ENCODE peak calls at places on chromosomes 1 and 21, in seven cellular contexts. I is naive thymus-derived CD8-positive, alpha-beta T cell; E is GM12878; X is right cardiac atrium; Z is A549; G is foreskin keratinocyte; K is lung. Y is an unnamed sample.

GRCh38 chr1:76287917-76288316 is 213.4 kb downstream of the ST6GALNAC3 start:
- ATAC-seq in K (no peak), I (no peak), Z (no peak), G (no peak), E (peak; percentile 28), X (no peak), Y (no peak)

GRCh38 chr1:239703067-239703466 is 316.7 kb downstream of the CHRM3 start:
- ATAC-seq in I (no peak), Z (no peak), K (no peak), X (no peak), G (no peak), E (no peak), Y (no peak)

GRCh38 chr1:98110674-98111073 is 189.8 kb upstream of the DPYD start:
- ATAC-seq in I (no peak), E (no peak), K (no peak), Z (peak; percentile 75), G (peak; percentile 15), X (no peak), Y (peak; percentile 63)

GRCh38 chr1:8351693-8352470 is 34.0 kb downstream of the SLC45A1 start:
- ATAC-seq in X (peak; percentile 2), G (peak; percentile 67), I (no peak), Z (peak; percentile 66), K (no peak), E (peak; percentile 40), Y (peak; percentile 52)

GRCh38 chr1:179816196-179816960 is 61.2 kb downstream of the TOR1AIP2 start:
- ATAC-seq in X (peak; percentile 52), E (no peak), G (no peak), I (no peak), K (no peak), Z (no peak), Y (no peak)

GRCh38 chr1:175356727-175357126 is 164.2 kb upstream of the KIAA0040 start:
- ATAC-seq in Z (no peak), I (no peak), E (no peak), G (no peak), X (no peak), K (no peak), Y (no peak)

GRCh38 chr1:30974536-30974935 is 66.0 kb upstream of the SDC3 start:
- ATAC-seq in K (no peak), X (no peak), G (no peak), E (no peak), Z (no peak), I (no peak), Y (no peak)

GRCh38 chr1:171919891-171920887 is 78.9 kb downstream of the DNM3 start:
- ATAC-seq in E (no peak), Z (no peak), K (no peak), X (no peak), I (no peak), G (no peak), Y (no peak)

GRCh38 chr1:203328714-203329122 is 22.2 kb downstream of the FMOD start:
- ATAC-seq in X (no peak), K (no peak), I (no peak), G (no peak), E (no peak), Z (no peak), Y (no peak)

GRCh38 chr1:206967096-206967851 is 3.0 kb downstream of the FCAMR start:
- ATAC-seq in K (peak; percentile 60), G (no peak), E (peak; percentile 72), I (peak; percentile 23), Z (no peak), X (no peak), Y (no peak)

GRCh38 chr1:61770131-61770530 is 27.9 kb downstream of the PATJ start:
- ATAC-seq in X (no peak), Z (no peak), I (no peak), K (no peak), E (no peak), G (no peak), Y (no peak)

GRCh38 chr21:35249636-35250035 is 200.5 kb upstream of the RUNX1 start:
- ATAC-seq in Z (no peak), I (no peak), K (no peak), G (peak; percentile 43), X (no peak), E (no peak), Y (no peak)

GRCh38 chr1:183812686-183813569 is 8.0 kb downstream of the RGL1 start:
- ATAC-seq in E (no peak), K (no peak), Z (peak; percentile 57), X (peak; percentile 20), G (peak; percentile 68), I (no peak), Y (peak; percentile 91)

GRCh38 chr1:33050221-33051076 is 13.8 kb upstream of the AK2 start:
- ATAC-seq in E (no peak), K (no peak), X (no peak), Z (peak; percentile 79), G (peak; percentile 94), I (no peak), Y (peak; percentile 54)

GRCh38 chr1:37739222-37739621 is 25.7 kb downstream of the EPHA10 start:
- ATAC-seq in I (no peak), K (peak; percentile 41), X (no peak), Z (no peak), G (peak; percentile 97), E (peak; percentile 35), Y (no peak)

GRCh38 chr1:34013958-34014737 is 150.3 kb downstream of the HMGB4 start:
- ATAC-seq in G (no peak), E (peak; percentile 60), I (no peak), Z (peak; percentile 62), X (peak; percentile 58), K (peak; percentile 30), Y (no peak)

GRCh38 chr1:117820694-117821381 is 108.6 kb downstream of the GDAP2 start:
- ATAC-seq in K (no peak), Z (no peak), X (peak; percentile 11), I (no peak), G (no peak), E (no peak), Y (peak; percentile 56)

GRCh38 chr1:156767879-156768608 is 709 bp downstream of the PRCC start:
- ATAC-seq in G (peak; percentile 0), I (no peak), E (peak; percentile 20), Z (peak; percentile 35), K (no peak), X (peak; percentile 7), Y (peak; percentile 14)

GRCh38 chr1:93324486-93325464 is 20.9 kb upstream of the DR1 start:
- ATAC-seq in X (no peak), E (no peak), Z (peak; percentile 89), I (no peak), K (no peak), G (peak; percentile 90), Y (peak; percentile 71)

GRCh38 chr1:92038695-92039346 is 9.0 kb downstream of the EPHX4 start:
- ATAC-seq in K (no peak), X (no peak), G (no peak), I (no peak), Z (no peak), E (no peak), Y (no peak)

GRCh38 chr1:175367039-175367758 is 174.6 kb upstream of the KIAA0040 start:
- ATAC-seq in Z (no peak), K (no peak), I (no peak), E (no peak), G (no peak), X (no peak), Y (no peak)

GRCh38 chr1:246583448-246584185 is 17.4 kb downstream of the CNST start:
- ATAC-seq in I (no peak), G (no peak), E (no peak), K (peak; percentile 30), X (peak; percentile 84), Z (peak; percentile 65), Y (no peak)

GRCh38 chr1:40923511-40924020 is 55.9 kb upstream of the CTPS1 start:
- ATAC-seq in G (no peak), I (no peak), X (no peak), Z (no peak), E (no peak), K (no peak), Y (no peak)

GRCh38 chr1:165560834-165561233 is 17.0 kb downstream of the LRRC52 start:
- ATAC-seq in Z (no peak), X (peak; percentile 93), G (no peak), I (no peak), E (no peak), K (no peak), Y (no peak)

GRCh38 chr1:9984253-9984652 is 12.8 kb upstream of the RBP7 start:
- ATAC-seq in G (no peak), K (no peak), Z (no peak), I (no peak), X (no peak), E (no peak), Y (no peak)

GRCh38 chr1:165561257-165561656 is 17.5 kb downstream of the LRRC52 start:
- ATAC-seq in K (no peak), X (no peak), I (no peak), Z (no peak), G (no peak), E (no peak), Y (peak; percentile 25)

GRCh38 chr1:168506204-168506819 is 37.5 kb downstream of the XCL2 start:
- ATAC-seq in E (no peak), G (peak; percentile 98), Z (peak; percentile 74), X (no peak), K (no peak), I (no peak), Y (peak; percentile 81)

GRCh38 chr1:156583821-156584622 is 4.5 kb downstream of the TTC24 start:
- ATAC-seq in E (peak; percentile 83), K (no peak), I (no peak), Z (peak; percentile 80), G (peak; percentile 37), X (peak; percentile 30), Y (peak; percentile 86)

GRCh38 chr1:205678286-205679111 is 1.8 kb downstream of the SLC45A3 start:
- ATAC-seq in I (no peak), G (no peak), X (peak; percentile 65), K (peak; percentile 23), E (no peak), Z (no peak), Y (no peak)

GRCh38 chr1:246971969-246972368 is 35.9 kb downstream of the ZNF695 start:
- ATAC-seq in K (no peak), Z (no peak), I (no peak), X (no peak), E (no peak), G (no peak), Y (no peak)

Y was measured in SK-N-SH treated with all-trans-retinoic acid at 6 μM for 48 hours.